ENCODE peak calls at places on chromosomes 5 and 9, in six cellular contexts. One of them, this sample, is unnamed.

GRCh38 chr5:146340260-146341081 is 1.8 kb downstream of the POU4F3 start:
- DNase-seq in CMK: no peak
- DNase-seq in GM03348: peak; percentile 80
- DNase-seq in EH: peak; percentile 73
- DNase-seq in stromal cell of bone marrow: peak; percentile 54
- DNase-seq in Ammon's horn: peak; percentile 24
- DNase-seq in this sample: peak; percentile 61

GRCh38 chr5:122089614-122090013 is 11.6 kb upstream of the LOX start:
- DNase-seq in GM03348: peak; percentile 41
- DNase-seq in CMK: no peak
- DNase-seq in stromal cell of bone marrow: no peak
- DNase-seq in EH: peak; percentile 94
- DNase-seq in Ammon's horn: no peak
- DNase-seq in this sample: no peak

GRCh38 chr9:35533398-35533797 is 43.5 kb downstream of the RUSC2 start:
- DNase-seq in GM03348: no peak
- DNase-seq in EH: peak; percentile 63
- DNase-seq in stromal cell of bone marrow: no peak
- DNase-seq in Ammon's horn: no peak
- DNase-seq in CMK: no peak
- DNase-seq in this sample: no peak

GRCh38 chr9:124786881-124787573 is 10.1 kb downstream of the OLFML2A start:
- DNase-seq in GM03348: no peak
- DNase-seq in EH: no peak
- DNase-seq in CMK: no peak
- DNase-seq in stromal cell of bone marrow: no peak
- DNase-seq in Ammon's horn: no peak
- DNase-seq in this sample: no peak

GRCh38 chr5:154118385-154118784 is 72.1 kb upstream of the GALNT10 start:
- DNase-seq in EH: no peak
- DNase-seq in stromal cell of bone marrow: no peak
- DNase-seq in GM03348: no peak
- DNase-seq in Ammon's horn: no peak
- DNase-seq in CMK: no peak
- DNase-seq in this sample: no peak

GRCh38 chr5:77645158-77645994 is 6.9 kb upstream of the OTP start:
- DNase-seq in CMK: no peak
- DNase-seq in stromal cell of bone marrow: no peak
- DNase-seq in Ammon's horn: no peak
- DNase-seq in EH: peak; percentile 29
- DNase-seq in GM03348: peak; percentile 81
- DNase-seq in this sample: no peak

GRCh38 chr5:115507682-115508081 is 36.9 kb downstream of the FEM1C start:
- DNase-seq in CMK: no peak
- DNase-seq in GM03348: peak; percentile 77
- DNase-seq in Ammon's horn: peak; percentile 45
- DNase-seq in stromal cell of bone marrow: peak; percentile 83
- DNase-seq in EH: peak; percentile 84
- DNase-seq in this sample: peak; percentile 4

GRCh38 chr9:89135572-89135971 is 43.0 kb downstream of the SHC3 start:
- DNase-seq in EH: no peak
- DNase-seq in Ammon's horn: no peak
- DNase-seq in CMK: no peak
- DNase-seq in stromal cell of bone marrow: no peak
- DNase-seq in GM03348: no peak
- DNase-seq in this sample: no peak

GRCh38 chr5:93578813-93579560 is 2.0 kb downstream of the NR2F1-AS1 start:
- DNase-seq in EH: peak; percentile 14
- DNase-seq in CMK: peak; percentile 75
- DNase-seq in GM03348: peak; percentile 53
- DNase-seq in stromal cell of bone marrow: no peak
- DNase-seq in Ammon's horn: peak; percentile 58
- DNase-seq in this sample: peak; percentile 69

GRCh38 chr9:137878146-137878941 is 762 bp downstream of the CACNA1B start:
- DNase-seq in GM03348: peak; percentile 55
- DNase-seq in EH: no peak
- DNase-seq in stromal cell of bone marrow: no peak
- DNase-seq in CMK: no peak
- DNase-seq in Ammon's horn: peak; percentile 41
- DNase-seq in this sample: no peak

GRCh38 chr5:35938518-35939227 is at the start of gene CAPSL:
- DNase-seq in GM03348: no peak
- DNase-seq in CMK: no peak
- DNase-seq in EH: peak; percentile 67
- DNase-seq in stromal cell of bone marrow: peak; percentile 51
- DNase-seq in Ammon's horn: peak; percentile 74
- DNase-seq in this sample: peak; percentile 12

GRCh38 chr5:132816554-132816953 is 3.5 kb downstream of the SOWAHA start:
- DNase-seq in stromal cell of bone marrow: no peak
- DNase-seq in EH: no peak
- DNase-seq in Ammon's horn: no peak
- DNase-seq in GM03348: no peak
- DNase-seq in CMK: no peak
- DNase-seq in this sample: no peak

GRCh38 chr5:145936401-145937131 is at the start of gene SH3RF2:
- DNase-seq in GM03348: peak; percentile 82
- DNase-seq in EH: peak; percentile 78
- DNase-seq in stromal cell of bone marrow: peak; percentile 65
- DNase-seq in Ammon's horn: peak; percentile 16
- DNase-seq in CMK: peak; percentile 21
- DNase-seq in this sample: peak; percentile 62

GRCh38 chr5:150142189-150142788 is 13.4 kb downstream of the PDGFRB start:
- DNase-seq in CMK: no peak
- DNase-seq in stromal cell of bone marrow: no peak
- DNase-seq in GM03348: no peak
- DNase-seq in Ammon's horn: no peak
- DNase-seq in EH: no peak
- DNase-seq in this sample: no peak

GRCh38 chr9:14538529-14538928 is 154.7 kb downstream of the ZDHHC21 start:
- DNase-seq in Ammon's horn: no peak
- DNase-seq in CMK: no peak
- DNase-seq in GM03348: no peak
- DNase-seq in stromal cell of bone marrow: no peak
- DNase-seq in EH: no peak
- DNase-seq in this sample: no peak

GRCh38 chr5:158922816-158923215 is 176.9 kb downstream of the EBF1 start:
- DNase-seq in GM03348: no peak
- DNase-seq in CMK: no peak
- DNase-seq in stromal cell of bone marrow: no peak
- DNase-seq in EH: no peak
- DNase-seq in Ammon's horn: no peak
- DNase-seq in this sample: no peak

This sample was measured in hepatic stellate cell.